ENCODE peak calls at places on chromosomes 7 and 10, in ten cellular contexts. One of them, this sample, is unnamed. For H3K4me1, the result is how much of the 10 kb centered on the place peaks cover.

GRCh38 chr7:53602817-53603418 is 567.5 kb downstream of the POM121L12 start:
- DNase-seq in body of pancreas: no peak
- DNase-seq in ovary: no peak
- DNase-seq in heart left ventricle: no peak
- DNase-seq in stomach: no peak
- DNase-seq in vagina: no peak
- DNase-seq in prostate gland: no peak
- DNase-seq in HCT116: no peak
- DNase-seq in thyroid gland: no peak
- DNase-seq in esophagus muscularis mucosa: no peak
- DNase-seq in this sample: no peak

GRCh38 chr7:66946545-66946944 is 25.5 kb downstream of the TMEM248 start:
- DNase-seq in body of pancreas: no peak
- DNase-seq in ovary: no peak
- DNase-seq in heart left ventricle: no peak
- DNase-seq in stomach: no peak
- DNase-seq in vagina: no peak
- DNase-seq in prostate gland: no peak
- DNase-seq in HCT116: no peak
- DNase-seq in thyroid gland: no peak
- DNase-seq in esophagus muscularis mucosa: no peak
- DNase-seq in this sample: no peak

GRCh38 chr7:135335628-135336139 is 102.0 kb downstream of the STRA8 start:
- DNase-seq in body of pancreas: peak
- DNase-seq in ovary: peak
- DNase-seq in heart left ventricle: peak
- DNase-seq in stomach: peak
- DNase-seq in vagina: no peak
- DNase-seq in prostate gland: peak
- DNase-seq in HCT116: peak
- DNase-seq in thyroid gland: peak
- DNase-seq in esophagus muscularis mucosa: no peak
- DNase-seq in this sample: no peak

GRCh38 chr10:75744242-75744641 is 312.8 kb downstream of the LRMDA start:
- DNase-seq in body of pancreas: no peak
- DNase-seq in ovary: no peak
- DNase-seq in heart left ventricle: no peak
- DNase-seq in stomach: no peak
- DNase-seq in vagina: no peak
- DNase-seq in prostate gland: no peak
- DNase-seq in HCT116: no peak
- DNase-seq in thyroid gland: no peak
- DNase-seq in esophagus muscularis mucosa: no peak
- DNase-seq in this sample: no peak

GRCh38 chr7:81624021-81624630 is 145.7 kb downstream of the HGF start:
- DNase-seq in body of pancreas: no peak
- DNase-seq in ovary: no peak
- DNase-seq in heart left ventricle: no peak
- DNase-seq in stomach: no peak
- DNase-seq in vagina: no peak
- DNase-seq in prostate gland: no peak
- DNase-seq in HCT116: no peak
- DNase-seq in thyroid gland: no peak
- DNase-seq in esophagus muscularis mucosa: no peak
- DNase-seq in this sample: no peak

GRCh38 chr7:134619627-134620331 is 26.9 kb upstream of the BPGM start:
- DNase-seq in body of pancreas: no peak
- DNase-seq in ovary: no peak
- DNase-seq in heart left ventricle: no peak
- DNase-seq in stomach: no peak
- DNase-seq in vagina: no peak
- DNase-seq in prostate gland: no peak
- DNase-seq in HCT116: no peak
- DNase-seq in thyroid gland: no peak
- DNase-seq in esophagus muscularis mucosa: no peak
- DNase-seq in this sample: no peak

GRCh38 chr7:100711369-100711768 is 5.4 kb downstream of the POP7 start:
- DNase-seq in body of pancreas: no peak
- DNase-seq in ovary: no peak
- DNase-seq in heart left ventricle: no peak
- DNase-seq in stomach: no peak
- DNase-seq in vagina: no peak
- DNase-seq in prostate gland: no peak
- DNase-seq in HCT116: no peak
- DNase-seq in thyroid gland: no peak
- DNase-seq in esophagus muscularis mucosa: no peak
- DNase-seq in this sample: no peak

GRCh38 chr7:118949031-118949430 is 724.5 kb downstream of the ANKRD7 start:
- DNase-seq in body of pancreas: no peak
- DNase-seq in ovary: no peak
- DNase-seq in heart left ventricle: no peak
- DNase-seq in stomach: no peak
- DNase-seq in vagina: no peak
- DNase-seq in prostate gland: no peak
- DNase-seq in HCT116: no peak
- DNase-seq in thyroid gland: peak
- DNase-seq in esophagus muscularis mucosa: no peak
- DNase-seq in this sample: no peak

GRCh38 chr10:16777473-16778370 is 39.5 kb downstream of the RSU1 start:
- DNase-seq in body of pancreas: no peak
- DNase-seq in ovary: peak
- DNase-seq in heart left ventricle: peak
- DNase-seq in stomach: no peak
- DNase-seq in vagina: no peak
- DNase-seq in prostate gland: no peak
- DNase-seq in HCT116: peak
- DNase-seq in thyroid gland: no peak
- DNase-seq in esophagus muscularis mucosa: no peak
- DNase-seq in this sample: no peak

GRCh38 chr10:104328916-104329710 is 9.2 kb downstream of the ITPRIP start:
- DNase-seq in body of pancreas: peak
- DNase-seq in ovary: peak
- DNase-seq in heart left ventricle: peak
- DNase-seq in stomach: no peak
- DNase-seq in vagina: no peak
- DNase-seq in prostate gland: peak
- DNase-seq in HCT116: peak
- DNase-seq in thyroid gland: peak
- DNase-seq in esophagus muscularis mucosa: no peak
- DNase-seq in this sample: no peak

GRCh38 chr7:9889557-9889956 is 1084.1 kb upstream of the PHF14 start:
- DNase-seq in body of pancreas: no peak
- DNase-seq in ovary: no peak
- DNase-seq in heart left ventricle: no peak
- DNase-seq in stomach: no peak
- DNase-seq in vagina: no peak
- DNase-seq in prostate gland: no peak
- DNase-seq in HCT116: no peak
- DNase-seq in thyroid gland: no peak
- DNase-seq in esophagus muscularis mucosa: no peak
- DNase-seq in this sample: no peak

GRCh38 chr10:89543841-89544240 is 8.4 kb upstream of the SLC16A12 start:
- DNase-seq in body of pancreas: no peak
- DNase-seq in ovary: no peak
- DNase-seq in heart left ventricle: no peak
- DNase-seq in stomach: no peak
- DNase-seq in vagina: no peak
- DNase-seq in prostate gland: no peak
- DNase-seq in HCT116: no peak
- DNase-seq in thyroid gland: no peak
- DNase-seq in esophagus muscularis mucosa: no peak
- DNase-seq in this sample: no peak

GRCh38 chr7:95781967-95782586 is 9.7 kb downstream of the DYNC1I1 start:
- DNase-seq in body of pancreas: no peak
- DNase-seq in ovary: no peak
- DNase-seq in heart left ventricle: no peak
- DNase-seq in stomach: no peak
- DNase-seq in vagina: no peak
- DNase-seq in prostate gland: no peak
- DNase-seq in HCT116: no peak
- DNase-seq in thyroid gland: no peak
- DNase-seq in esophagus muscularis mucosa: no peak
- DNase-seq in this sample: no peak

GRCh38 chr10:121110369-121110768 is 259.2 kb downstream of the WDR11 start:
- DNase-seq in body of pancreas: no peak
- DNase-seq in ovary: no peak
- DNase-seq in heart left ventricle: no peak
- DNase-seq in stomach: no peak
- DNase-seq in vagina: no peak
- DNase-seq in prostate gland: no peak
- DNase-seq in HCT116: no peak
- DNase-seq in thyroid gland: no peak
- DNase-seq in esophagus muscularis mucosa: no peak
- DNase-seq in this sample: no peak

GRCh38 chr7:131095346-131095745 is 232.3 kb upstream of the MKLN1 start:
- DNase-seq in body of pancreas: no peak
- DNase-seq in ovary: no peak
- DNase-seq in heart left ventricle: no peak
- DNase-seq in stomach: no peak
- DNase-seq in vagina: no peak
- DNase-seq in prostate gland: no peak
- DNase-seq in HCT116: no peak
- DNase-seq in thyroid gland: no peak
- DNase-seq in esophagus muscularis mucosa: no peak
- DNase-seq in this sample: no peak

GRCh38 chr7:137772748-137773147 is 74.0 kb downstream of the DGKI start:
- DNase-seq in body of pancreas: no peak
- DNase-seq in ovary: no peak
- DNase-seq in heart left ventricle: no peak
- DNase-seq in stomach: no peak
- DNase-seq in vagina: no peak
- DNase-seq in prostate gland: no peak
- DNase-seq in HCT116: no peak
- DNase-seq in thyroid gland: no peak
- DNase-seq in esophagus muscularis mucosa: no peak
- DNase-seq in this sample: no peak

GRCh38 chr7:128425851-128426250 is 16.1 kb upstream of the IMPDH1 start:
- DNase-seq in body of pancreas: peak
- DNase-seq in ovary: peak
- DNase-seq in heart left ventricle: peak
- DNase-seq in stomach: peak
- DNase-seq in vagina: no peak
- DNase-seq in prostate gland: peak
- DNase-seq in HCT116: peak
- DNase-seq in thyroid gland: peak
- DNase-seq in esophagus muscularis mucosa: no peak
- DNase-seq in this sample: no peak

GRCh38 chr10:99533496-99534455 is 1.0 kb downstream of the NKX2-3 start:
- DNase-seq in body of pancreas: no peak
- DNase-seq in ovary: no peak
- DNase-seq in heart left ventricle: no peak
- DNase-seq in stomach: no peak
- DNase-seq in vagina: no peak
- DNase-seq in prostate gland: no peak
- DNase-seq in HCT116: no peak
- DNase-seq in thyroid gland: no peak
- DNase-seq in esophagus muscularis mucosa: no peak
- DNase-seq in this sample: no peak

GRCh38 chr10:99532687-99533495 is at the start of gene NKX2-3:
- DNase-seq in body of pancreas: peak
- DNase-seq in ovary: no peak
- DNase-seq in heart left ventricle: no peak
- DNase-seq in stomach: peak
- DNase-seq in vagina: no peak
- DNase-seq in prostate gland: no peak
- DNase-seq in HCT116: no peak
- DNase-seq in thyroid gland: no peak
- DNase-seq in esophagus muscularis mucosa: no peak
- DNase-seq in this sample: no peak

GRCh38 chr10:99531026-99531695 is 1.6 kb upstream of the NKX2-3 start:
- DNase-seq in body of pancreas: no peak
- DNase-seq in ovary: no peak
- DNase-seq in heart left ventricle: no peak
- DNase-seq in stomach: no peak
- DNase-seq in vagina: no peak
- DNase-seq in prostate gland: no peak
- DNase-seq in HCT116: no peak
- DNase-seq in thyroid gland: no peak
- DNase-seq in esophagus muscularis mucosa: no peak
- DNase-seq in this sample: no peak

GRCh38 chr10:99531696-99532050 is 1.1 kb upstream of the NKX2-3 start:
- DNase-seq in body of pancreas: no peak
- DNase-seq in ovary: no peak
- DNase-seq in heart left ventricle: no peak
- DNase-seq in stomach: no peak
- DNase-seq in vagina: no peak
- DNase-seq in prostate gland: no peak
- DNase-seq in HCT116: no peak
- DNase-seq in thyroid gland: no peak
- DNase-seq in esophagus muscularis mucosa: no peak
- DNase-seq in this sample: no peak

GRCh38 chr10:99532194-99532593 is 548 bp upstream of the NKX2-3 start:
- DNase-seq in body of pancreas: no peak
- DNase-seq in ovary: no peak
- DNase-seq in heart left ventricle: no peak
- DNase-seq in stomach: no peak
- DNase-seq in vagina: no peak
- DNase-seq in prostate gland: no peak
- DNase-seq in HCT116: no peak
- DNase-seq in thyroid gland: no peak
- DNase-seq in esophagus muscularis mucosa: no peak
- DNase-seq in this sample: no peak
- H3K4me3 ChIP-seq in body of pancreas: no peak
- H3K4me3 ChIP-seq in ovary: no peak
- H3K4me3 ChIP-seq in heart left ventricle: no peak
- H3K4me3 ChIP-seq in stomach: peak
- H3K4me3 ChIP-seq in vagina: no peak
- H3K4me3 ChIP-seq in prostate gland: no peak
- H3K4me3 ChIP-seq in HCT116: no peak
- H3K4me3 ChIP-seq in thyroid gland: no peak
- H3K4me3 ChIP-seq in esophagus muscularis mucosa: no peak
- H3K4me3 ChIP-seq in this sample: no peak

GRCh38 chr10:78248651-78249464 is 215.2 kb downstream of the RPS24 start:
- DNase-seq in body of pancreas: peak
- DNase-seq in ovary: peak
- DNase-seq in heart left ventricle: no peak
- DNase-seq in stomach: no peak
- DNase-seq in vagina: no peak
- DNase-seq in prostate gland: no peak
- DNase-seq in HCT116: no peak
- DNase-seq in thyroid gland: peak
- DNase-seq in esophagus muscularis mucosa: no peak
- DNase-seq in this sample: no peak
- TF ChIP-seq POLR2A in body of pancreas: no peak
- TF ChIP-seq POLR2A in ovary: no peak
- TF ChIP-seq POLR2A in heart left ventricle: no peak
- TF ChIP-seq POLR2A in stomach: no peak
- TF ChIP-seq POLR2A in vagina: no peak
- TF ChIP-seq POLR2A in prostate gland: no peak
- TF ChIP-seq POLR2A in HCT116: no peak
- TF ChIP-seq POLR2A in thyroid gland: no peak
- TF ChIP-seq POLR2A in esophagus muscularis mucosa: no peak
- TF ChIP-seq POLR2A in this sample: no peak

GRCh38 chr10:71882813-71883746 is 32.0 kb upstream of the PSAP start:
- DNase-seq in body of pancreas: no peak
- DNase-seq in ovary: no peak
- DNase-seq in heart left ventricle: no peak
- DNase-seq in stomach: no peak
- DNase-seq in vagina: no peak
- DNase-seq in prostate gland: no peak
- DNase-seq in HCT116: no peak
- DNase-seq in thyroid gland: no peak
- DNase-seq in esophagus muscularis mucosa: no peak
- DNase-seq in this sample: no peak
- H3K4me1 ChIP-seq in body of pancreas: under half
- H3K4me1 ChIP-seq in ovary: under half
- H3K4me1 ChIP-seq in heart left ventricle: under half
- H3K4me1 ChIP-seq in stomach: under half
- H3K4me1 ChIP-seq in vagina: under half
- H3K4me1 ChIP-seq in prostate gland: under half
- H3K4me1 ChIP-seq in HCT116: under half
- H3K4me1 ChIP-seq in thyroid gland: under half
- H3K4me1 ChIP-seq in esophagus muscularis mucosa: under half
- H3K4me1 ChIP-seq in this sample: under half

GRCh38 chr7:149838224-149838991 is at the start of gene ZNF862:
- DNase-seq in body of pancreas: peak
- DNase-seq in ovary: peak
- DNase-seq in heart left ventricle: peak
- DNase-seq in stomach: peak
- DNase-seq in vagina: peak
- DNase-seq in prostate gland: peak
- DNase-seq in HCT116: peak
- DNase-seq in thyroid gland: peak
- DNase-seq in esophagus muscularis mucosa: peak
- DNase-seq in this sample: peak
- H3K4me3 ChIP-seq in body of pancreas: peak
- H3K4me3 ChIP-seq in ovary: peak
- H3K4me3 ChIP-seq in heart left ventricle: peak
- H3K4me3 ChIP-seq in stomach: peak
- H3K4me3 ChIP-seq in vagina: peak
- H3K4me3 ChIP-seq in prostate gland: peak
- H3K4me3 ChIP-seq in HCT116: peak
- H3K4me3 ChIP-seq in thyroid gland: peak
- H3K4me3 ChIP-seq in esophagus muscularis mucosa: peak
- H3K4me3 ChIP-seq in this sample: peak